ENCODE peak calls at places on chromosomes 13 and 19, in six cellular contexts. E is HepG2, F is K562, W is GM12878, N is GM12892, S is H1. I is an unnamed sample.

GRCh38 chr19:52943884-52944643 is 18.6 kb downstream of the ZNF816 start:
- DNase-seq in W (no peak), S (no peak), F (no peak), N (no peak), E (peak), I (no peak)

GRCh38 chr13:98141938-98142426 is 912 bp upstream of the FARP1 start:
- DNase-seq in E (no peak), S (no peak), F (no peak), N (no peak), W (no peak), I (no peak)

GRCh38 chr13:51524846-51525566 is 59.3 kb upstream of the WDFY2 start:
- DNase-seq in S (no peak), N (no peak), E (no peak), F (no peak), W (no peak), I (no peak)

GRCh38 chr13:102902789-102903347 is 57.0 kb downstream of the ERCC5 start:
- DNase-seq in S (peak), N (no peak), F (no peak), W (no peak), E (peak), I (no peak)

GRCh38 chr13:41533676-41534075 is 76.3 kb downstream of the RGCC start:
- DNase-seq in S (no peak), E (no peak), F (no peak), W (no peak), N (no peak), I (no peak)

GRCh38 chr19:11813801-11814706 is at the start of gene ZNF440:
- DNase-seq in W (peak), N (peak), F (peak), E (peak), S (peak), I (peak)

GRCh38 chr13:92197669-92198068 is 799.2 kb downstream of the GPC5 start:
- DNase-seq in E (no peak), W (no peak), S (no peak), N (no peak), F (no peak), I (no peak)

GRCh38 chr13:93875527-93875926 is 604.0 kb downstream of the DCT start:
- DNase-seq in F (no peak), E (no peak), S (no peak), W (no peak), N (no peak), I (no peak)

GRCh38 chr13:111475488-111475887 is 155.0 kb downstream of the TEX29 start:
- DNase-seq in N (no peak), F (no peak), W (no peak), S (no peak), E (no peak), I (no peak)

GRCh38 chr13:43405457-43405856 is 381.3 kb downstream of the ENOX1 start:
- DNase-seq in N (no peak), S (no peak), E (no peak), W (no peak), F (no peak), I (no peak)

GRCh38 chr13:87999141-87999765 is 328.1 kb downstream of the SLITRK5 start:
- DNase-seq in S (no peak), N (no peak), F (no peak), W (no peak), E (no peak), I (no peak)

GRCh38 chr13:67736646-67737420 is 506.7 kb upstream of the PCDH9 start:
- DNase-seq in N (no peak), S (peak), W (no peak), F (no peak), E (peak), I (no peak)

GRCh38 chr19:48271531-48272151 is 1.8 kb downstream of the ZNF114 start:
- DNase-seq in W (no peak), F (no peak), E (peak), S (peak), N (no peak), I (peak)

GRCh38 chr13:74114202-74114601 is 20.0 kb downstream of the KLF12 start:
- DNase-seq in E (no peak), S (no peak), F (no peak), N (no peak), W (no peak), I (no peak)

GRCh38 chr13:20190481-20191310 is 2.0 kb downstream of the GJB2 start:
- DNase-seq in N (no peak), E (no peak), W (no peak), S (no peak), F (no peak), I (no peak)

GRCh38 chr19:33998739-33999345 is 173.5 kb upstream of the LSM14A start:
- DNase-seq in S (no peak), N (no peak), W (no peak), E (no peak), F (no peak), I (no peak)

GRCh38 chr19:48624791-48625723 is 5.8 kb downstream of the SPHK2 start:
- DNase-seq in W (no peak), S (no peak), E (no peak), N (no peak), F (peak), I (no peak)

GRCh38 chr13:84946144-84946543 is 853.1 kb downstream of the SLITRK6 start:
- DNase-seq in W (no peak), N (no peak), E (no peak), S (no peak), F (no peak), I (no peak)

GRCh38 chr19:43527860-43528622 is 1.0 kb upstream of the ETHE1 start:
- DNase-seq in W (no peak), S (no peak), E (no peak), F (no peak), N (no peak), I (no peak)

GRCh38 chr19:29843180-29844051 is 31.6 kb downstream of the CCNE1 start:
- DNase-seq in E (no peak), W (no peak), S (no peak), N (no peak), F (peak), I (no peak)

GRCh38 chr13:60857698-60858097 is 460.7 kb downstream of the TDRD3 start:
- DNase-seq in S (no peak), W (no peak), N (no peak), E (no peak), F (no peak), I (no peak)

GRCh38 chr19:48419158-48419920 is 25.9 kb downstream of the GRIN2D start:
- DNase-seq in N (peak), S (peak), W (peak), F (peak), E (no peak), I (no peak)

GRCh38 chr13:98542568-98543379 is 34.1 kb downstream of the STK24 start:
- DNase-seq in F (no peak), N (no peak), S (no peak), W (no peak), E (no peak), I (no peak)

GRCh38 chr13:112762690-112763080 is 72.8 kb downstream of the ATP11A start:
- DNase-seq in S (no peak), E (no peak), F (no peak), N (no peak), W (no peak), I (no peak)

GRCh38 chr13:27997904-27998522 is 9.5 kb upstream of the URAD start:
- DNase-seq in F (peak), E (peak), S (no peak), W (no peak), N (no peak), I (no peak)

GRCh38 chr13:83618966-83619365 is 263.3 kb downstream of the SLITRK1 start:
- DNase-seq in E (no peak), W (no peak), S (no peak), F (no peak), N (no peak), I (no peak)

GRCh38 chr19:2046046-2046907 is 4.8 kb downstream of the MKNK2 start:
- DNase-seq in E (no peak), S (no peak), N (no peak), W (no peak), F (peak), I (no peak)

GRCh38 chr19:56121180-56122167 is at the start of gene ZNF787:
- DNase-seq in N (peak), F (peak), S (peak), W (peak), E (peak), I (peak)

GRCh38 chr19:56120371-56121179 is 520 bp downstream of the ZNF787 start:
- DNase-seq in F (peak), S (no peak), N (peak), W (no peak), E (peak), I (peak)

GRCh38 chr19:56125806-56126590 is 4.9 kb upstream of the ZNF787 start:
- DNase-seq in E (no peak), F (peak), W (no peak), N (no peak), S (no peak), I (no peak)

GRCh38 chr19:56126983-56127780 is 6.1 kb upstream of the ZNF787 start:
- DNase-seq in W (no peak), N (no peak), S (no peak), E (peak), F (peak), I (no peak)

DNA sequence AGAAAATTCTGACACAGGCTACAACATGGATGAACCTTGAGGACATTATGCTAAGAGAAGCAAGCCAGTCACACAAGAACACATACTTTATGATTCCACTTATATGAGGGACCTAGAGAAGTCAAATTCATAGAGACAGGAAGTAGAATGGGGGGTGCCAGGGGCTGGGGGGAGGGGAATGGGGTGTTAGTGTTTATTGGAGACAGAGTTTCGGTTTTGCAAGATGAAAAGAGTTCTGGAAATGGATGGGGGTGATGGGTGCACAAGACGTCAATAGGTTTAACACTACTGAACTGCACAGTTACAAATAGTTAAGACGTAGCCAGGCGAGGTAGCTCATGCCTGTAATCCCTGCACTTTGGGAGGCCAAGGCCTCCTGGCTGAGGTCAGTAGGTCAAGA is 3.5 kb upstream of the ZNF787 start:
- DNase-seq in N (no peak), W (no peak), F (no peak), S (no peak), E (no peak), I (no peak)
- TF ChIP-seq TAF1 in N (no peak), W (no peak), F (no peak), S (no peak), E (no peak), I (no peak)

GRCh38 chr19:58400916-58401824 is 5.7 kb downstream of the RNF225 start:
- DNase-seq in F (peak), W (peak), E (peak), S (peak), N (peak), I (peak)
- TF ChIP-seq POLR2A in F (peak), W (peak), E (peak), S (no peak), N (peak), I (peak)

GRCh38 chr19:38264486-38265212 is at the start of gene SPINT2:
- DNase-seq in W (no peak), N (no peak), F (no peak), E (no peak), S (peak), I (peak)
- TF ChIP-seq TAF1 in W (no peak), N (no peak), F (no peak), E (no peak), S (peak), I (no peak)

GRCh38 chr13:108220042-108220441 is 1.9 kb downstream of the ABHD13 start:
- DNase-seq in N (no peak), W (no peak), F (no peak), S (no peak), E (peak), I (no peak)

GRCh38 chr13:108213946-108214345 is 1.4 kb downstream of the LIG4 start:
- DNase-seq in S (no peak), E (no peak), N (no peak), F (no peak), W (no peak), I (no peak)

GRCh38 chr13:108214511-108215383 is 589 bp downstream of the LIG4 start:
- DNase-seq in S (no peak), W (no peak), N (no peak), F (no peak), E (no peak), I (peak)

GRCh38 chr13:108215428-108215827 is at the start of gene LIG4:
- DNase-seq in N (peak), E (peak), S (peak), F (peak), W (peak), I (peak)

GRCh38 chr13:108218044-108218974 is at the start of gene ABHD13:
- DNase-seq in W (peak), F (peak), S (peak), E (peak), N (peak), I (peak)
- TF ChIP-seq POLR2A in W (peak), F (peak), S (peak), E (peak), N (peak), I (peak)

GRCh38 chr13:99688776-99689175 is 187.5 kb downstream of the TM9SF2 start:
- DNase-seq in S (no peak), E (no peak), W (no peak), F (no peak), N (no peak), I (no peak)

GRCh38 chr13:99687728-99688397 is 186.6 kb downstream of the TM9SF2 start:
- DNase-seq in S (peak), N (no peak), W (no peak), E (no peak), F (no peak), I (no peak)

GRCh38 chr13:99689955-99690354 is 188.7 kb downstream of the TM9SF2 start:
- DNase-seq in N (no peak), S (no peak), E (no peak), W (no peak), F (no peak), I (no peak)

GRCh38 chr13:99686944-99687382 is 185.7 kb downstream of the TM9SF2 start:
- DNase-seq in W (no peak), N (no peak), E (no peak), F (no peak), S (peak), I (no peak)

DNA sequence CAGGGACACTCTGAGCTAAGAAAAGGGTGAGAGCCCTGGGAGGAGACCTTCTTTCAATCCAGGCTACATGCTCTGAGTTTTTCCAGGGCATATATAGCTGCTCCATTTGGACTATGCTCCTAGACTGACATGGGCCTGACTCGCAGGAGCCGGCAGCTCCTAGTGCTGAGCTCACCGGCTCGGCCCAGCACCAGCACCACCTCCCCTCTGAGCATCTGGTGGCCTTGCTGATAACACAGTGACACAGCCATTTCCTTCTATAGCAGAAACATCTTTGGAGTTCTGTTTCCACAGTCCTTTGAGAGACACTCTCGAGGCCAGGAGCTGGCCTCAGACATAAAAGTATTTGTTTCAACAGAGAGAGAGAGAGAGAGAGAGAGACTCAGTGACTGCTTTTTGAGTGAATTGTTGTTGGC is 184.9 kb downstream of the TM9SF2 start:
- DNase-seq in N (no peak), E (peak), F (peak), S (no peak), W (no peak), I (no peak)
- TF ChIP-seq TAF1 in N (no peak), E (no peak), F (no peak), S (no peak), W (no peak), I (no peak)

DNA sequence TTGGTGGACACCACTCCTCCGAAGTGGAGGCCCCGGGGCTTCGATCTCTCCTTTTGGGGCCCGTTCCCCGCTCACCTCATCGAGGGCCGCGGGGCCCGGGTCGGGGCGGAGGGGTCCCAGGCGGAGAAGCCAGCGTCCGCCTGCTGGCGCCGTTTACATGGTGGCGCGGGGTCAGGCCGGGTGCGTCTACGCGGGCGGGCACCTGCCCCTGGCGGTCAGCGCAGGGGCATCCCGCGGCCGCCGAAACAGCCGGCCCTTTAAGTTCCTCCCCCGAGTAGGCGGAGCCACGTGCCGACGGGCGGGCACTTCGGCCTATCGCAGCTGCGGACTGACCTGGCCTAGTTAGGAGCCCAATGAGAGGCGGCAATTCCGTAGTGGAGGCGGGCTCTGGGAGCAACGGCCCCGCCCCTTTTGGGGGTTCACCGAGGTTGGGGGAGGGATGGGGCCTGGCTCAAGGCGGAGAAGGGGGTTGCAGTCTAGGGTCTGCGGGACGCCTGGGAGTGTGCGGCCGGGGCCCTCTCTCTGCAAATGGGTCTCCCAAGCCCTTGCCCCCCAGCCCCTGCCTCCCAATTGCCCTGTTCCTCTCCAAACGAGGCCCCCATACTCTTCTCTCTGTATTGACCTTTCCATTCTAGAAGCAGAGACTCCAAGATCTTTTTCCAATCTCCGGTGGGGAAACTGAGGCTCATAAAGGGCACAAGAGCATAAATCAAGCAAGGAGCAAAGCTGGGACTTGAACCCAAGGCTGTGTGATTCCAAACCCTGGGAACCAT is at the start of gene ABHD8:
- DNase-seq in F (peak), S (no peak), N (peak), W (peak), E (peak), I (peak)
- TF ChIP-seq POLR2A in F (peak), S (no peak), N (no peak), W (peak), E (peak), I (peak)

DNA sequence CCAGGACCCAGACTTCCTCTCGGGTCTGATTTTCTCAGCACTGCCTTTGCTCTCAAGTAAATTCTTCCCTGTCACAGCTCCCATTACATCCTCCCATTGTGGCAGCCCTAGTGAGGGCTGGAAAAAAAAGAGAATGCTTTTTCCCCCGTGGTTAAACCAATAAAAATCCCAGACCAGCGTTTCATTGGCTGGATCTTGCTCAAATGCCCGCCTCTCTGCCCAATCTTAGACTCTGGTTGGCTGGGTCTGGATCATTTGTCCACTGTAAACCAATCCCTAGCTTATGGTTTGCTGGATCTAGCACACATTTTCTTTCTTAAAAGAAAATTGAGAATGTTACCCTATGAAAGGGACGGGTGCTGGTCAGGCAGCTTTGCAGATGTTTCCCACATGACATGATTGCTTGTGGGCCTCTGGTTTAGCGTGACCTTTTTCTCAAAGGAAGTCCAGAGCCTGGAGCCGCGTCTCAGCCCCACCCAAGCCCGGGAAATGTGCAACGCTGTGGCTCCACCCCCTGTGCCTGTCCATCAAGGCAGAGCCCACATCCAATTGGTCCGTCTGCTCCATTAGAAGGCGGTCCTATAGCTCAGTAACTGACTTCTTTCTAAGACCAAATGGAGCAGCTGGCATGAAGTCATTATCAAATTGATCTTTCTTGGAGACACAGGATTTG is 2.8 kb upstream of the MCEMP1 start:
- DNase-seq in W (no peak), S (no peak), F (peak), E (peak), N (no peak), I (no peak)
- TF ChIP-seq TAF1 in W (no peak), S (no peak), F (no peak), E (no peak), N (no peak), I (no peak)

GRCh38 chr13:114282143-114282685 is 813 bp downstream of the UPF3A start:
- DNase-seq in F (peak), W (peak), N (peak), S (no peak), E (peak), I (no peak)

GRCh38 chr13:114279146-114279545 is 2.3 kb upstream of the UPF3A start:
- DNase-seq in S (no peak), F (peak), N (no peak), E (no peak), W (no peak), I (no peak)

GRCh38 chr13:114283581-114283980 is 2.2 kb downstream of the UPF3A start:
- DNase-seq in N (no peak), W (no peak), F (no peak), E (peak), S (no peak), I (no peak)

GRCh38 chr13:114279770-114280169 is 1.6 kb upstream of the UPF3A start:
- DNase-seq in S (no peak), W (no peak), F (no peak), E (no peak), N (no peak), I (no peak)

GRCh38 chr13:114281351-114282142 is at the start of gene UPF3A:
- DNase-seq in S (peak), N (peak), E (peak), W (peak), F (peak), I (peak)
- TF ChIP-seq POLR2A in S (peak), N (peak), E (peak), W (peak), F (peak), I (peak)

DNA sequence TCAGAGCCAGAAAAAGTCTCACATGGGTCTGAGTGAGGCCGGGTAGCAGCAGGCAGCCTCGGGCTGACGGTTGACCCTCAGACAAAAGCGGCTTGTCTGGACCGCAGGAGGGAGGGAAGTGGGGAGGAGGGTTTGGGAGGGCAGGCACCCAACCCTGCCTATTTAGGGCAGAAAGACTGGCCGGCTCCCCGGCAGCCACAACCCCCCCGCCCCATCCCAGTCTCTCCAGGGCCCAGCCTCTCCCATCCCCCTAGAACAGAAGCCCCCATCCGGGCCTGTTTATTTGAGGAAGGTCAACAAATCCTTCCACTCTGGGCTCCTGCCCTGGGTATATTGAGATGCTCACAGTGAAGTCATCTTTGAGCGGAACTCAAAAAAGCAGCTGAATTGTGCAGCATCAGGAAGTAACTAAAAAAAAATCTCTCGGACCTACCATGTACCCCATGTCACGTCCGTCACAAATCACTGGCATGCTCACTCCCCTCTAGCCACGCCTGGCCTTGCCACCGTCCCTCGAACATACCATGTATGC is 6.3 kb downstream of the DACT3 start:
- DNase-seq in E (peak), S (no peak), F (no peak), W (no peak), N (no peak), I (no peak)
- TF ChIP-seq TAF1 in E (no peak), S (no peak), F (no peak), W (no peak), N (no peak), I (no peak)